ENCODE peak calls at places on chromosome 13, in six cellular contexts. D is psoas muscle, Q is dorsolateral prefrontal cortex, V is GM23338, Z is LNCaP clone FGC, O is fibroblast of mammary gland. M is an unnamed sample.

GRCh38 chr13:76463314-76463713 is 422.9 kb downstream of the KCTD12 start:
- DNase-seq in D (no peak), Q (no peak), V (no peak), Z (no peak), O (no peak), M (no peak)

GRCh38 chr13:106887686-106888085 is 319.7 kb upstream of the ARGLU1 start:
- DNase-seq in D (no peak), Q (no peak), V (no peak), Z (no peak), O (no peak), M (no peak)

GRCh38 chr13:99386911-99387788 is 80.0 kb upstream of the GPR183 start:
- DNase-seq in D (peak), Q (no peak), V (peak), Z (no peak), O (peak), M (peak)

GRCh38 chr13:91922969-91923592 is 524.7 kb downstream of the GPC5 start:
- DNase-seq in D (no peak), Q (no peak), V (peak), Z (no peak), O (no peak), M (no peak)

GRCh38 chr13:66623129-66623528 is 607.0 kb downstream of the PCDH9 start:
- DNase-seq in D (no peak), Q (no peak), V (no peak), Z (no peak), O (no peak), M (no peak)

GRCh38 chr13:93620366-93620765 is 393.8 kb downstream of the GPC6 start:
- DNase-seq in D (no peak), Q (no peak), V (no peak), Z (no peak), O (peak), M (no peak)

GRCh38 chr13:114146629-114147028 is 14.2 kb upstream of the RASA3 start:
- DNase-seq in D (no peak), Q (no peak), V (peak), Z (no peak), O (no peak), M (no peak)

GRCh38 chr13:67557642-67558241 is 327.6 kb upstream of the PCDH9 start:
- DNase-seq in D (no peak), Q (no peak), V (no peak), Z (no peak), O (no peak), M (no peak)

GRCh38 chr13:63025741-63026140 is 1610.1 kb upstream of the PCDH20 start:
- DNase-seq in D (no peak), Q (no peak), V (no peak), Z (no peak), O (no peak), M (no peak)

GRCh38 chr13:20412761-20413355 is 112.8 kb downstream of the CRYL1 start:
- DNase-seq in D (no peak), Q (no peak), V (peak), Z (no peak), O (no peak), M (no peak)

DNA sequence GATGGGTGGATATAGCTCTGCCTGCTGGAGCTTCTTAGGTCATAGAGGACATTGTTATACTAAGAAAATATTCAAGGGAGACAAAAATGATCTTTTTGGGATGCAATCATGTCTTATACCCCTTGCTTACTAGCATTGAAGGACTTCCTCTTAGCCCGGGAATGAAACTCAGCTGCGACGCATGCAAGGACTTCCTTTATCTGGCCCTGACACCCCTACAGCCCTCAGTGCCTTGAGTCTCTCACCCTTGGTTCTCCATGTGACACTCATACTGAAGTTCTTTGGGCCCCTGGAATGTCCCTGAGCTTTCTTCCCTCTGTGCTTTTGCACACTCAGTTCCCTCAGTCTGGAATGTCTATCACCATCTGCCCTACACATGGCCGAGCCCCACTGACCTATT is 72.5 kb upstream of the MTIF3 start:
- DNase-seq in D (no peak), Q (no peak), V (no peak), Z (no peak), O (no peak), M (no peak)
- H3K4me3 ChIP-seq in D (no peak), Q (no peak), V (no peak), Z (no peak), O (no peak), M (no peak)

GRCh38 chr13:78319101-78319627 is 284.2 kb downstream of the POU4F1 start:
- DNase-seq in D (no peak), Q (no peak), V (no peak), Z (no peak), O (no peak), M (no peak)

DNA sequence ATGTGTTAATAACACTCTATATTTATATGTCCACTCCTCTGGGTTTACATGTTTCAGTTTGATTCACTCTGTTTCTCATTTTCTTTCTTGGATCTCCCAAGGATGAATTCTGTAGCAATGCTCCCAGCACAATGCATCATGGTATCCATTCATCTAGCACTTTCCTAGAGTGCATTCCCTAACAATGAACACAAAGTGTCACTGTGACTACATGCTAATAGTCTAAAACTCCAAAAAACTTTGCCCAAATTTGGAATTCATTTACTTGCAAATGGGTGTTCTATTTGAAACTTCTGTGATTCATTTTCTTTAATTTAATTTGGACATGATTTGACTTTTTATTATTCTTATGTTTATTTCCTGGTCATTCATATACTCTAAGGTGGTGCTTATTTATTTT is 286.3 kb downstream of the POU4F1 start:
- DNase-seq in D (no peak), Q (no peak), V (peak), Z (no peak), O (no peak), M (no peak)
- TF ChIP-seq CTCF in D (no peak), Q (no peak), V (peak), Z (peak), O (peak), M (no peak)

GRCh38 chr13:29952245-29952644 is 101.8 kb upstream of the UBL3 start:
- DNase-seq in D (no peak), Q (no peak), V (no peak), Z (no peak), O (no peak), M (no peak)

GRCh38 chr13:29955137-29955650 is 104.8 kb upstream of the UBL3 start:
- DNase-seq in D (no peak), Q (no peak), V (no peak), Z (no peak), O (no peak), M (no peak)

GRCh38 chr13:29953542-29953941 is 103.1 kb upstream of the UBL3 start:
- DNase-seq in D (no peak), Q (no peak), V (no peak), Z (no peak), O (peak), M (peak)

GRCh38 chr13:29956771-29957170 is 106.4 kb upstream of the UBL3 start:
- DNase-seq in D (no peak), Q (no peak), V (no peak), Z (no peak), O (no peak), M (no peak)

GRCh38 chr13:29954082-29955043 is 103.9 kb upstream of the UBL3 start:
- DNase-seq in D (no peak), Q (no peak), V (no peak), Z (no peak), O (no peak), M (no peak)
- H3K4me3 ChIP-seq in D (no peak), Q (no peak), V (no peak), Z (no peak), O (no peak), M (no peak)

DNA sequence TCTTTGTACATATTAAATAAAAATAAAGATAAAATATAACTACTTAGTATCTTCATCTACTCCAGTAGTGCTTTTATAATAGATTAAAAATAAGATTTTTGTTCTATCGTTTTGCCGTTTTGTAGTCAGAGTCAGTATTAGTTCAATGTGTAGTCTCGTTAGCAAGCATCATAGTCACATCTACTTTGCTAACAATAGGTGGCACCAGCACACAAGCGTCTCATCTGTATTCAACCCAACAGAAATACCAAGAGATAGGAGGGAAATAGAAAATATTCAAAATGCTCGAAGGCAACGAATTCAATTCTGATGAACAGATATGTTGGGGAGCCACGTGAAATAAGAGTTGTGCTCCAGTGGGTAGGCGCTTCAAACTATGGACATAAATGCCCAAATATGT is 21.4 kb upstream of the MICU2 start:
- DNase-seq in D (no peak), Q (no peak), V (peak), Z (peak), O (peak), M (peak)
- TF ChIP-seq CTCF in D (no peak), Q (no peak), V (peak), Z (peak), O (peak), M (peak)